ENCODE peak calls at places on chromosomes 7 and 10, in eight cellular contexts. D is T-helper 17 cell, T is T-helper 1 cell, A is NCI-H748 treated with DMSO at 0.1 percent for 48 hours, V is SK-N-DZ, G is EL, I is ELR, K is astrocyte of the spinal cord. L is an unnamed sample.
A peak's percentile ranks its signal among the peaks of the same experiment; 100 is the strongest.

GRCh38 chr7:98687331-98687863 is 70.3 kb downstream of the NPTX2 start:
- DNase-seq in G (no peak), V (no peak), T (no peak), A (peak; percentile 44), K (no peak), I (no peak), D (no peak), L (no peak)

GRCh38 chr10:49398000-49398861 is 2.3 kb upstream of the DRGX start:
- DNase-seq in A (no peak), D (no peak), K (peak; percentile 41), G (peak; percentile 36), V (peak; percentile 45), I (peak; percentile 38), T (no peak), L (no peak)

GRCh38 chr10:86440874-86441838 is 74.6 kb upstream of the GRID1 start:
- DNase-seq in I (peak; percentile 64), D (no peak), G (peak; percentile 58), K (peak; percentile 91), T (no peak), V (no peak), A (no peak), L (no peak)

GRCh38 chr10:133357293-133358151 is at the start of gene FUOM:
- DNase-seq in I (peak; percentile 47), K (peak; percentile 50), V (no peak), A (no peak), T (peak; percentile 55), G (peak; percentile 58), D (peak; percentile 69), L (no peak)

GRCh38 chr10:42367532-42368230 is 270.7 kb downstream of the ZNF33B start:
- DNase-seq in V (peak; percentile 98), K (peak; percentile 91), G (peak; percentile 91), A (no peak), I (peak; percentile 91), T (no peak), D (no peak), L (peak; percentile 78)

GRCh38 chr7:2132243-2132642 is 100.5 kb downstream of the MAD1L1 start:
- DNase-seq in K (no peak), A (no peak), G (no peak), T (no peak), V (no peak), I (no peak), D (no peak), L (no peak)

GRCh38 chr7:102042016-102042656 is 224.7 kb downstream of the CUX1 start:
- DNase-seq in G (peak; percentile 82), K (peak; percentile 55), D (no peak), T (no peak), A (no peak), I (peak; percentile 89), V (no peak), L (no peak)

GRCh38 chr10:70575874-70576802 is 26.4 kb downstream of the PRF1 start:
- DNase-seq in A (no peak), T (no peak), I (peak; percentile 46), G (peak; percentile 69), K (peak; percentile 83), D (no peak), V (no peak), L (no peak)

GRCh38 chr7:147305827-147306226 is 1189.2 kb downstream of the CNTNAP2 start:
- DNase-seq in V (no peak), G (no peak), K (no peak), A (no peak), D (no peak), I (no peak), T (no peak), L (no peak)

GRCh38 chr7:30918676-30919075 is 7.0 kb downstream of the AQP1 start:
- DNase-seq in V (no peak), K (no peak), A (no peak), G (no peak), D (no peak), I (no peak), T (no peak), L (no peak)

GRCh38 chr7:140029072-140029471 is 33.7 kb downstream of the PARP12 start:
- DNase-seq in V (no peak), I (no peak), G (no peak), T (no peak), A (no peak), D (no peak), K (no peak), L (no peak)

GRCh38 chr10:93897070-93897797 is 3.5 kb downstream of the SLC35G1 start:
- DNase-seq in D (no peak), T (no peak), K (no peak), I (no peak), G (no peak), A (no peak), V (no peak), L (no peak)

GRCh38 chr7:45430397-45430796 is 143.8 kb upstream of the ADCY1 start:
- DNase-seq in K (no peak), A (no peak), V (peak; percentile 88), G (no peak), T (no peak), D (no peak), I (no peak), L (no peak)

GRCh38 chr10:86401588-86402282 is 35.1 kb upstream of the GRID1 start:
- DNase-seq in I (no peak), K (no peak), A (no peak), D (no peak), V (no peak), G (no peak), T (no peak), L (no peak)

GRCh38 chr10:61906502-61906901 is 5.0 kb downstream of the ARID5B start:
- DNase-seq in A (no peak), K (no peak), D (no peak), V (no peak), I (no peak), T (no peak), G (no peak), L (no peak)

GRCh38 chr10:13894412-13895093 is 307.8 kb downstream of the PRPF18 start:
- DNase-seq in A (no peak), V (no peak), I (peak; percentile 90), D (no peak), T (no peak), K (no peak), G (peak; percentile 56), L (peak; percentile 14)

GRCh38 chr10:79246606-79247275 is 100.5 kb upstream of the PPIF start:
- DNase-seq in I (peak; percentile 20), A (no peak), K (no peak), G (peak; percentile 28), D (no peak), V (no peak), T (no peak), L (no peak)

GRCh38 chr10:80357000-80357803 is 621 bp downstream of the DYDC2 start:
- DNase-seq in D (no peak), T (no peak), V (peak; percentile 43), K (no peak), I (no peak), G (no peak), A (peak; percentile 27), L (no peak)

GRCh38 chr10:57898231-57898630 is 369.5 kb downstream of the IPMK start:
- DNase-seq in A (peak; percentile 41), I (no peak), D (no peak), G (no peak), K (no peak), V (no peak), T (no peak), L (no peak)

GRCh38 chr7:105677803-105678583 is 96.7 kb upstream of the EFCAB10 start:
- DNase-seq in A (no peak), G (no peak), I (no peak), K (no peak), V (no peak), T (peak; percentile 24), D (peak; percentile 36), L (no peak)

GRCh38 chr7:21753071-21753470 is 192.6 kb downstream of the CDCA7L start:
- DNase-seq in G (no peak), V (no peak), A (no peak), D (no peak), K (no peak), T (no peak), I (no peak), L (no peak)

GRCh38 chr10:102555781-102556328 is 52.1 kb downstream of the SUFU start:
- DNase-seq in V (no peak), D (no peak), T (no peak), K (peak; percentile 77), G (peak; percentile 74), A (no peak), I (peak; percentile 72), L (no peak)

GRCh38 chr7:51590746-51591145 is 274.1 kb upstream of the COBL start:
- DNase-seq in G (no peak), A (no peak), D (no peak), V (no peak), K (no peak), I (no peak), T (no peak), L (no peak)

GRCh38 chr7:670501-671390 is 55.8 kb upstream of the DNAAF5 start:
- DNase-seq in V (no peak), T (no peak), K (no peak), G (no peak), D (no peak), I (no peak), A (no peak), L (no peak)

GRCh38 chr10:86163522-86164215 is 202.9 kb downstream of the GRID1 start:
- DNase-seq in A (no peak), I (no peak), K (no peak), G (no peak), V (no peak), T (no peak), D (no peak), L (no peak)

GRCh38 chr10:112811741-112812551 is 138.1 kb upstream of the TCF7L2 start:
- DNase-seq in I (peak; percentile 97), G (peak; percentile 98), V (no peak), K (peak; percentile 94), D (no peak), A (no peak), T (no peak), L (peak; percentile 96)

GRCh38 chr10:114337510-114338462 is 66.5 kb downstream of the AFAP1L2 start:
- DNase-seq in I (no peak), G (no peak), A (no peak), T (no peak), V (no peak), K (peak; percentile 54), D (no peak), L (no peak)

GRCh38 chr7:104264281-104264680 is 56.5 kb upstream of the ORC5 start:
- DNase-seq in V (no peak), T (no peak), A (no peak), K (peak; percentile 10), D (no peak), G (peak; percentile 34), I (peak; percentile 65), L (no peak)

GRCh38 chr10:5971315-5971832 is 6.0 kb downstream of the IL15RA start:
- DNase-seq in D (no peak), I (no peak), G (no peak), T (no peak), V (no peak), K (peak; percentile 8), A (no peak), L (no peak)

GRCh38 chr7:157652161-157652953 is 315.6 kb downstream of the DNAJB6 start:
- DNase-seq in V (no peak), T (no peak), G (no peak), I (no peak), D (no peak), K (no peak), A (no peak), L (no peak)

GRCh38 chr10:103181244-103181643 is 11.8 kb downstream of the NT5C2 start:
- DNase-seq in I (no peak), K (no peak), D (no peak), V (no peak), T (no peak), G (no peak), A (no peak), L (no peak)

GRCh38 chr10:50392966-50393718 is 141.8 kb upstream of the ASAH2 start:
- DNase-seq in V (no peak), K (peak; percentile 70), G (no peak), D (no peak), A (no peak), I (peak; percentile 27), T (no peak), L (no peak)

GRCh38 chr7:102306916-102307677 is 20.4 kb downstream of the SH2B2 start:
- DNase-seq in G (peak; percentile 57), V (no peak), I (peak; percentile 58), T (no peak), D (no peak), K (peak; percentile 50), A (peak; percentile 7), L (peak; percentile 100)

GRCh38 chr10:45001382-45002148 is 842 bp downstream of the ZNF22 start:
- DNase-seq in V (peak; percentile 70), G (peak; percentile 71), K (peak; percentile 73), D (no peak), T (no peak), I (peak; percentile 70), A (peak; percentile 3), L (peak; percentile 74)